ENCODE peak calls at places on chromosomes 7 and 10, in nine cellular contexts. D is SK-N-SH, E is A549, T is AG04449, S is cardiac muscle cell, I is heart right ventricle, M is neural crest cell, B is neural progenitor cell, N is breast epithelium. X is an unnamed sample.

GRCh38 chr7:123865517-123866117 is 20.6 kb downstream of the HYAL4 start:
- DNase-seq in D (peak), E (peak), T (no peak), S (peak), I (peak), M (peak), B (peak), N (no peak), X (no peak)

GRCh38 chr7:5064391-5065106 is 18.9 kb downstream of the RBAK start:
- DNase-seq in D (no peak), E (peak), T (no peak), S (no peak), I (no peak), M (no peak), B (no peak), N (no peak), X (no peak)

GRCh38 chr7:158735935-158736334 is 31.3 kb upstream of the NCAPG2 start:
- DNase-seq in D (no peak), E (no peak), T (no peak), S (no peak), I (no peak), M (no peak), B (no peak), N (no peak), X (no peak)

GRCh38 chr7:8042796-8043535 is 74.4 kb downstream of the GLCCI1 start:
- DNase-seq in D (no peak), E (no peak), T (peak), S (no peak), I (no peak), M (no peak), B (no peak), N (no peak), X (no peak)

GRCh38 chr7:139709460-139709859 is 68.3 kb downstream of the HIPK2 start:
- DNase-seq in D (peak), E (no peak), T (no peak), S (peak), I (no peak), M (no peak), B (no peak), N (no peak), X (no peak)

GRCh38 chr7:10412426-10413019 is 561.1 kb upstream of the PHF14 start:
- DNase-seq in D (peak), E (peak), T (no peak), S (peak), I (peak), M (peak), B (peak), N (no peak), X (no peak)

GRCh38 chr7:151876112-151876898 is 610 bp downstream of the PRKAG2 start:
- DNase-seq in D (peak), E (peak), T (no peak), S (peak), I (peak), M (peak), B (peak), N (peak), X (no peak)

GRCh38 chr10:71757450-71757918 is 15.8 kb downstream of the VSIR start:
- DNase-seq in D (peak), E (no peak), T (no peak), S (no peak), I (no peak), M (no peak), B (peak), N (peak), X (no peak)

GRCh38 chr10:114045071-114045737 is 1.5 kb downstream of the ADRB1 start:
- DNase-seq in D (peak), E (no peak), T (no peak), S (no peak), I (no peak), M (no peak), B (peak), N (no peak), X (no peak)

GRCh38 chr7:132352774-132353173 is 223.5 kb downstream of the PLXNA4 start:
- DNase-seq in D (no peak), E (no peak), T (no peak), S (peak), I (no peak), M (no peak), B (no peak), N (no peak), X (no peak)

GRCh38 chr7:30851651-30852359 is 59.8 kb upstream of the AQP1 start:
- DNase-seq in D (no peak), E (no peak), T (no peak), S (no peak), I (no peak), M (no peak), B (no peak), N (peak), X (no peak)

GRCh38 chr7:137747359-137748031 is 99.3 kb downstream of the DGKI start:
- DNase-seq in D (no peak), E (no peak), T (no peak), S (no peak), I (no peak), M (no peak), B (no peak), N (no peak), X (no peak)

GRCh38 chr10:75899816-75900357 is 468.5 kb downstream of the LRMDA start:
- DNase-seq in D (no peak), E (no peak), T (no peak), S (no peak), I (no peak), M (no peak), B (no peak), N (no peak), X (no peak)

GRCh38 chr10:81704596-81704995 is 170.4 kb upstream of the NRG3 start:
- DNase-seq in D (no peak), E (no peak), T (no peak), S (no peak), I (no peak), M (no peak), B (no peak), N (no peak), X (no peak)

GRCh38 chr10:129758180-129758579 is 205.9 kb downstream of the EBF3 start:
- DNase-seq in D (no peak), E (no peak), T (no peak), S (no peak), I (no peak), M (no peak), B (no peak), N (peak), X (no peak)

GRCh38 chr7:38318803-38319416 is 45.5 kb upstream of the TARP start:
- DNase-seq in D (peak), E (peak), T (peak), S (peak), I (peak), M (no peak), B (peak), N (no peak), X (peak)

GRCh38 chr10:92123031-92123450 is 167.8 kb downstream of the CPEB3 start:
- DNase-seq in D (no peak), E (no peak), T (no peak), S (peak), I (no peak), M (no peak), B (no peak), N (peak), X (no peak)

GRCh38 chr10:121244791-121245190 is 353.5 kb downstream of the FGFR2 start:
- DNase-seq in D (no peak), E (no peak), T (no peak), S (no peak), I (no peak), M (no peak), B (no peak), N (no peak), X (no peak)

GRCh38 chr10:89480047-89480446 is 55.3 kb downstream of the SLC16A12 start:
- DNase-seq in D (no peak), E (no peak), T (no peak), S (peak), I (peak), M (no peak), B (no peak), N (no peak), X (no peak)

GRCh38 chr7:13560441-13560840 is 429.0 kb downstream of the ETV1 start:
- DNase-seq in D (no peak), E (no peak), T (no peak), S (peak), I (no peak), M (no peak), B (no peak), N (no peak), X (no peak)

GRCh38 chr7:45130910-45131309 is 19.4 kb upstream of the TBRG4 start:
- DNase-seq in D (no peak), E (no peak), T (no peak), S (no peak), I (no peak), M (no peak), B (no peak), N (no peak), X (no peak)

GRCh38 chr7:151579642-151580041 is 59.9 kb upstream of the RHEB start:
- DNase-seq in D (no peak), E (peak), T (no peak), S (peak), I (no peak), M (no peak), B (no peak), N (no peak), X (no peak)

GRCh38 chr10:119502214-119502613 is 40.3 kb downstream of the RGS10 start:
- DNase-seq in D (no peak), E (no peak), T (no peak), S (no peak), I (no peak), M (no peak), B (no peak), N (no peak), X (no peak)

GRCh38 chr10:103244663-103245271 is 920 bp upstream of the RPEL1 start:
- DNase-seq in D (peak), E (peak), T (no peak), S (peak), I (peak), M (peak), B (peak), N (peak), X (peak)

GRCh38 chr7:130695840-130696239 is 9.5 kb upstream of the TSGA13 start:
- DNase-seq in D (peak), E (peak), T (no peak), S (peak), I (no peak), M (no peak), B (peak), N (no peak), X (no peak)

GRCh38 chr7:121486590-121486989 is 90.5 kb upstream of the FAM3C start:
- DNase-seq in D (no peak), E (no peak), T (no peak), S (no peak), I (no peak), M (no peak), B (no peak), N (no peak), X (no peak)

GRCh38 chr7:141483044-141483443 is 68.2 kb upstream of the AGK start:
- DNase-seq in D (no peak), E (peak), T (no peak), S (no peak), I (no peak), M (no peak), B (no peak), N (no peak), X (no peak)

DNA sequence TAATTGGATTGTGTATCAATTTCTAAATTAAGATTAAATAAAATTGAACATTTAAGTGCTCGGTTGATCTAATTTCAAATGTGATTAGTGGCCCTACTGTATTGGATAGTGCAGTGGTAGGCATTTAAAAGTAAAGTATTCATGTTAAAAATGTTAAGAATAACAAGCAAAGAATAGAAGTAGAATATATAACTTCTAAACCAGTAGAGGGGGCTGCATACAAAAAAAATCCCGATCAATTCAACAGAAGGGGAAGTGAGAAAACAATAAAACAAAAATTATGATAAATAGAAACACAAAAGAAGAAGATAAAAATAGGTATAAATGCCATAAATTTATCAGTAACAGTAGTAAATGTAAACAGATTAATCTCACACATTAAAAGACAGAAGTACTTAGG is 24.9 kb upstream of the WDFY4 start:
- DNase-seq in D (peak), E (no peak), T (no peak), S (peak), I (no peak), M (no peak), B (peak), N (no peak), X (no peak)
- TF ChIP-seq CTCF in D (peak), E (peak), T (no peak), S (peak), I (peak), M (peak), B (peak), N (no peak), X (peak)

GRCh38 chr10:37991655-37992054 is 15.2 kb upstream of the ZNF25 start:
- DNase-seq in D (no peak), E (no peak), T (no peak), S (no peak), I (no peak), M (no peak), B (no peak), N (no peak), X (no peak)

GRCh38 chr10:37992083-37992482 is 15.6 kb upstream of the ZNF25 start:
- DNase-seq in D (peak), E (no peak), T (no peak), S (no peak), I (no peak), M (no peak), B (no peak), N (no peak), X (no peak)
- TF ChIP-seq CTCF in D (peak), E (no peak), T (no peak), S (no peak), I (no peak), M (no peak), B (no peak), N (no peak), X (no peak)

GRCh38 chr10:43684198-43684559 is 35.5 kb upstream of the ZNF32 start:
- DNase-seq in D (no peak), E (no peak), T (no peak), S (no peak), I (no peak), M (no peak), B (no peak), N (no peak), X (no peak)

GRCh38 chr10:43685744-43686143 is 37.1 kb upstream of the ZNF32 start:
- DNase-seq in D (no peak), E (no peak), T (no peak), S (peak), I (peak), M (no peak), B (no peak), N (no peak), X (no peak)

GRCh38 chr10:43688348-43688892 is 39.7 kb upstream of the ZNF32 start:
- DNase-seq in D (no peak), E (no peak), T (no peak), S (no peak), I (no peak), M (no peak), B (no peak), N (no peak), X (no peak)

GRCh38 chr10:43687373-43687772 is 38.7 kb upstream of the ZNF32 start:
- DNase-seq in D (no peak), E (no peak), T (no peak), S (no peak), I (no peak), M (no peak), B (no peak), N (no peak), X (no peak)

DNA sequence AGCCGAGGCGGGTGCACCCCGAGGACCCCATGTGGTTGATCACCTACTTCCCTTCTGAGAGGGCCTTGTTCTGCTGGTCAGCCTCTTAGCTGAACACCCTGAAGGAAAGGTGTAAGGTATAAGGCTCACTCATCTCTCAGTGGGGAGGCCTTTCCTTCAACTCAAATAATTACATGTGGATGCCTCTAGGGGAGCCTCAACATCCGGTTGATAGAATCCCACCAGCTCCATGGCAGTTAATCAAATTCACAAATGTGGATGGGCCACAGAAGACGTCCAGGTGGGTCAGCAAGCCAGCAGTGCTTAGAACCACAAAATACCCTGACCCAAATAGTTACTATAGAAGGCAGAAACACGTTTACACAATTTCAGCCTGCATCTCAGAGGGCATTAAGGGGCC is 37.7 kb upstream of the ZNF32 start:
- DNase-seq in D (no peak), E (no peak), T (no peak), S (no peak), I (no peak), M (no peak), B (no peak), N (no peak), X (no peak)
- TF ChIP-seq CTCF in D (no peak), E (no peak), T (no peak), S (peak), I (no peak), M (no peak), B (peak), N (no peak), X (no peak)

DNA sequence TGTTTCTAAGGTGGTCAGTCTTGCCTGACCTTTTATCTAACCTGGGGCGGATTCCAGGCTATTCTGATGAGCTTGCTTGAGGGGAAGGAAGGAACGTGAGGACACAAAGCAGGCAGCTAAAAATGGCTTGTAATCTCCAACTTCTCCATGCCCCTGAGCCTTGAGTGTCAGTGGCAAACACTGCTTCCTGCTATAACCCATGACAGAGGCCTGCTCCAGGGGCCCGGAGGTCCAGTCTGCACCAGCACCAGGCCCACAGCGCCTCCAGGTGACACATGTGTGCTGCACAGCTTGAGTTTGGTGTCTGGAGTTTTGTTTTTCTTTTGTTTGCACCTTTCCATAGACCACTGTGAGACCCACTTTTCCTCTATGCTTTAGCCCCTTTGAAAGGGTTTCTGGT is 207.9 kb downstream of the PAXIP1 start:
- DNase-seq in D (no peak), E (no peak), T (no peak), S (no peak), I (no peak), M (no peak), B (peak), N (no peak), X (no peak)
- TF ChIP-seq CTCF in D (no peak), E (no peak), T (no peak), S (no peak), I (no peak), M (no peak), B (peak), N (no peak), X (no peak)

GRCh38 chr7:106029448-106029847 is 66.4 kb downstream of the CDHR3 start:
- DNase-seq in D (no peak), E (no peak), T (no peak), S (peak), I (no peak), M (no peak), B (no peak), N (no peak), X (no peak)
- TF ChIP-seq CTCF in D (no peak), E (no peak), T (no peak), S (no peak), I (no peak), M (no peak), B (no peak), N (no peak), X (no peak)

DNA sequence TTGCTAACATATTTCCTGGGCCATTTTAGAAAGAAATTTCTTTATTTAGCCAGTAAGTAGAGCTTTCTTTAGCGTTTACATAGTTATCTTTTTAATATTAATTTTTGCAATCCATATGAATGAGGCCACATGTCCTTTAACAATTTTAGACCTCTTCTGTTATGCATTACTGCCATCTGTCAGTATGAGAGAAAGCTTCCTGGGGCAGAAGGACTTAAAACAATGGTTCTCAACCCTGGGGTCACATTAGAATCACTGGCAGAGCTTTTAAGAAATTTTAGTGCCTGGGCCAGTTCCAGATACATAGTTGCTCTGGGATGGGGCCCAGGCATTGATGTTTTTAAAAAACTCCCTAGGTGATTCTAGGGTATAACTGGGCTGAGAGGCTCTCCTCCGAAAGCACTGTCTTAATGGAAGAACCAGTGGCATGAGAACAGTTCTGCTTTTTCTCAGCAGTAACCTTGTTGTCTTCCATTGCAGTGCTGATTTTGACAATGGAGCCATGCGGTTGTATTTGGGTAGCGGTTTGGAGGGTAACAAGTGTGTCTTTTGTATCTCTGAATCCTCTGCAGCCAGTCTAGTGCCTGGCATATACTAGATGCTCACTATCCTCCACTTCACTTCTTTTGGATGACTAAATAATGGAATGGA is 226.9 kb downstream of the AUTS2 start:
- DNase-seq in D (peak), E (no peak), T (no peak), S (peak), I (no peak), M (no peak), B (no peak), N (no peak), X (no peak)
- TF ChIP-seq CTCF in D (peak), E (no peak), T (no peak), S (peak), I (peak), M (no peak), B (no peak), N (no peak), X (peak)

DNA sequence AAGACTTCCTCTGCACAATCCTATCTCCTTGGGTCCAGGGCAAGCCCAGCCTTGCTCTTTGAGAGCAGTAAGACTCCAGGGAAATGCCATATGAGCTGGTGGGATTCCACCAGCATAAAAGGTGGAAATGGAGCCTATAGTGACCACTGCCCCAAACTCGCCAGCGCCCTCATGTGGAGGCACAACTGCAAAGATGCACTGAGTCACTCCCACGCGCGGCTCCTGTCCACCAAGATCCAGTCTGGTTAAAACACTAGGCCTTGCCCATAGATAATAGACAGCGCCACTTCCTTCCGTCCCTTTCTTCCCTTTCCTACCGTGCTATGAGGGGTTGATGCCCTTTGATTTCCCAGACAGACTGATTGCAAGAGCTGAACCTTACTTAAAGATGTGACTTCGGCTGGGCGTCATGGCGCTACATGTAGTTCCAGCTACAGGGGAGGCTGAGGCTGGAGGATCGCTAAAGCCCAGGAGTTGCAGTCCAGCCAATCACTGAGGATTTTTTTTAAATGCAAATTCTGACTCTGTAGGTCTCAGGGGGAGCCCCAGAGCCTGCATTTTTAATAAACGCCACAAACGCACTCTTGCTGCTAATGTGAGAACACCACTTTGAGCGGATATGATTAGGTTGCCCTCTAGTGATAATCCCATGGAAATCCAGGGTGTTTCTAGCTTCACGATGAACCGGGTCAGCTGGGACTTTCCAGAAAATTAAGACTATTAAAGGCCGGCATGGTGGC is 136.5 kb downstream of the EPC1 start:
- DNase-seq in D (peak), E (peak), T (no peak), S (peak), I (peak), M (no peak), B (peak), N (no peak), X (no peak)
- TF ChIP-seq CTCF in D (peak), E (peak), T (peak), S (peak), I (peak), M (peak), B (peak), N (peak), X (peak)

X was measured in D721Med.